ENCODE peak calls at places on chromosomes 6 and 20, in nine cellular contexts. One of them, this sample, is unnamed. For H3K4me1 and H3K27me3, the result is how much of the 10 kb centered on the place peaks cover.

GRCh38 chr6:12545837-12546658 is 170.5 kb upstream of the PHACTR1 start:
- DNase-seq in colonic mucosa: no peak
- DNase-seq in adrenal gland: no peak
- DNase-seq in cardiac muscle cell: no peak
- DNase-seq in A673: peak
- DNase-seq in fibroblast of lung: no peak
- DNase-seq in IMR-90: peak
- DNase-seq in lower lobe of right lung: no peak
- DNase-seq in HCT116: peak
- DNase-seq in this sample: peak

GRCh38 chr20:16929756-16930155 is 181.6 kb downstream of the OTOR start:
- DNase-seq in adrenal gland: peak
- DNase-seq in HCT116: no peak
- DNase-seq in lower lobe of right lung: no peak
- DNase-seq in fibroblast of lung: no peak
- DNase-seq in IMR-90: peak
- DNase-seq in colonic mucosa: no peak
- DNase-seq in cardiac muscle cell: no peak
- DNase-seq in A673: no peak
- DNase-seq in this sample: no peak

GRCh38 chr6:153090241-153090930 is 40.7 kb downstream of the RGS17 start:
- DNase-seq in HCT116: peak
- DNase-seq in IMR-90: peak
- DNase-seq in cardiac muscle cell: no peak
- DNase-seq in lower lobe of right lung: no peak
- DNase-seq in colonic mucosa: no peak
- DNase-seq in fibroblast of lung: peak
- DNase-seq in adrenal gland: no peak
- DNase-seq in A673: peak
- DNase-seq in this sample: peak

GRCh38 chr6:170074435-170074834 is 216.4 kb downstream of the DLL1 start:
- DNase-seq in A673: no peak
- DNase-seq in fibroblast of lung: no peak
- DNase-seq in cardiac muscle cell: no peak
- DNase-seq in lower lobe of right lung: peak
- DNase-seq in IMR-90: no peak
- DNase-seq in adrenal gland: no peak
- DNase-seq in colonic mucosa: no peak
- DNase-seq in HCT116: no peak
- DNase-seq in this sample: no peak

GRCh38 chr6:161143663-161144430 is 130.0 kb downstream of the AGPAT4 start:
- DNase-seq in HCT116: no peak
- DNase-seq in colonic mucosa: peak
- DNase-seq in lower lobe of right lung: no peak
- DNase-seq in cardiac muscle cell: no peak
- DNase-seq in IMR-90: no peak
- DNase-seq in adrenal gland: no peak
- DNase-seq in fibroblast of lung: no peak
- DNase-seq in A673: no peak
- DNase-seq in this sample: no peak

GRCh38 chr20:34834459-34834893 is 9.0 kb upstream of the NCOA6 start:
- DNase-seq in fibroblast of lung: peak
- DNase-seq in cardiac muscle cell: peak
- DNase-seq in lower lobe of right lung: no peak
- DNase-seq in colonic mucosa: no peak
- DNase-seq in IMR-90: peak
- DNase-seq in adrenal gland: no peak
- DNase-seq in HCT116: peak
- DNase-seq in A673: peak
- DNase-seq in this sample: peak

GRCh38 chr20:47427067-47427466 is 70.6 kb upstream of the ZMYND8 start:
- DNase-seq in lower lobe of right lung: no peak
- DNase-seq in A673: no peak
- DNase-seq in cardiac muscle cell: no peak
- DNase-seq in colonic mucosa: no peak
- DNase-seq in IMR-90: no peak
- DNase-seq in fibroblast of lung: no peak
- DNase-seq in adrenal gland: no peak
- DNase-seq in HCT116: no peak
- DNase-seq in this sample: no peak

GRCh38 chr20:20820780-20821495 is 108.5 kb upstream of the RALGAPA2 start:
- DNase-seq in cardiac muscle cell: no peak
- DNase-seq in A673: no peak
- DNase-seq in IMR-90: no peak
- DNase-seq in colonic mucosa: no peak
- DNase-seq in HCT116: no peak
- DNase-seq in lower lobe of right lung: no peak
- DNase-seq in fibroblast of lung: no peak
- DNase-seq in adrenal gland: no peak
- DNase-seq in this sample: peak

GRCh38 chr6:14915888-14916832 is 329.7 kb upstream of the JARID2 start:
- DNase-seq in cardiac muscle cell: no peak
- DNase-seq in IMR-90: no peak
- DNase-seq in adrenal gland: no peak
- DNase-seq in HCT116: no peak
- DNase-seq in colonic mucosa: no peak
- DNase-seq in fibroblast of lung: no peak
- DNase-seq in A673: no peak
- DNase-seq in lower lobe of right lung: no peak
- DNase-seq in this sample: no peak
- H3K4me1 ChIP-seq in cardiac muscle cell: under half
- H3K4me1 ChIP-seq in IMR-90: under half
- H3K4me1 ChIP-seq in adrenal gland: under half
- H3K4me1 ChIP-seq in HCT116: under half
- H3K4me1 ChIP-seq in colonic mucosa: under half
- H3K4me1 ChIP-seq in fibroblast of lung: under half
- H3K4me1 ChIP-seq in A673: under half
- H3K4me1 ChIP-seq in lower lobe of right lung: under half
- H3K4me1 ChIP-seq in this sample: under half

GRCh38 chr6:8837343-8837742 is 402.0 kb upstream of the SLC35B3 start:
- DNase-seq in lower lobe of right lung: no peak
- DNase-seq in cardiac muscle cell: no peak
- DNase-seq in IMR-90: no peak
- DNase-seq in HCT116: no peak
- DNase-seq in fibroblast of lung: no peak
- DNase-seq in A673: no peak
- DNase-seq in adrenal gland: no peak
- DNase-seq in colonic mucosa: no peak
- DNase-seq in this sample: no peak

DNA sequence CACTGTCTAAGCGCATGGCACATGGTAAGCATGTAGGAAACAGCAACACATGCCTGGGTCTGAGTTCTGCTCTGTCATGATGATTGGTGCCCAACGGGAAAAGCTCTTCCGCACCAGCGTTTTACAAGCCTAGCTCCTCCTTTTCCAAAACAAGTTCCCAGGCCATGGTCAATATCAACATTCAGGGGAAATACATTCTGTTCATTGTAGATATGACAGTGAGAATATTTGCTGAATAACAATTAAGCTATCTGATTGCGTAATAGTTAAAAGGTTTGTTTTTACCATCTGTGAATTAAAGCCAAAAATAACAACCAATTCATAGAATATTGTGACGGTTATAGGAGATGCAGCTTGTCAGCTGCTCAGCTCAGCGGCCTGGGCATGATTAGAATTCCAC is 404.3 kb upstream of the SLC35B3 start:
- DNase-seq in fibroblast of lung: no peak
- DNase-seq in colonic mucosa: no peak
- DNase-seq in IMR-90: no peak
- DNase-seq in lower lobe of right lung: no peak
- DNase-seq in cardiac muscle cell: no peak
- DNase-seq in HCT116: no peak
- DNase-seq in A673: no peak
- DNase-seq in adrenal gland: no peak
- DNase-seq in this sample: no peak
- H3K27me3 ChIP-seq in fibroblast of lung: under half
- H3K27me3 ChIP-seq in colonic mucosa: under half
- H3K27me3 ChIP-seq in IMR-90: under half
- H3K27me3 ChIP-seq in lower lobe of right lung: under half
- H3K27me3 ChIP-seq in cardiac muscle cell: under half
- H3K27me3 ChIP-seq in HCT116: under half
- H3K27me3 ChIP-seq in A673: under half
- H3K27me3 ChIP-seq in adrenal gland: under half
- H3K27me3 ChIP-seq in this sample: under half

GRCh38 chr6:81937296-81937937 is 184.9 kb upstream of the TENT5A start:
- DNase-seq in fibroblast of lung: peak
- DNase-seq in A673: no peak
- DNase-seq in HCT116: peak
- DNase-seq in colonic mucosa: no peak
- DNase-seq in lower lobe of right lung: no peak
- DNase-seq in adrenal gland: no peak
- DNase-seq in cardiac muscle cell: no peak
- DNase-seq in IMR-90: peak
- DNase-seq in this sample: no peak

GRCh38 chr6:81938991-81939773 is 186.7 kb upstream of the TENT5A start:
- DNase-seq in IMR-90: peak
- DNase-seq in lower lobe of right lung: no peak
- DNase-seq in colonic mucosa: no peak
- DNase-seq in fibroblast of lung: peak
- DNase-seq in HCT116: peak
- DNase-seq in adrenal gland: no peak
- DNase-seq in A673: no peak
- DNase-seq in cardiac muscle cell: no peak
- DNase-seq in this sample: no peak

GRCh38 chr6:81940451-81940850 is 188.0 kb upstream of the TENT5A start:
- DNase-seq in cardiac muscle cell: no peak
- DNase-seq in fibroblast of lung: no peak
- DNase-seq in A673: no peak
- DNase-seq in IMR-90: peak
- DNase-seq in HCT116: no peak
- DNase-seq in adrenal gland: no peak
- DNase-seq in lower lobe of right lung: no peak
- DNase-seq in colonic mucosa: no peak
- DNase-seq in this sample: no peak

GRCh38 chr6:81939774-81940165 is 187.3 kb upstream of the TENT5A start:
- DNase-seq in HCT116: no peak
- DNase-seq in adrenal gland: no peak
- DNase-seq in IMR-90: peak
- DNase-seq in cardiac muscle cell: no peak
- DNase-seq in colonic mucosa: no peak
- DNase-seq in A673: no peak
- DNase-seq in fibroblast of lung: no peak
- DNase-seq in lower lobe of right lung: no peak
- DNase-seq in this sample: no peak

DNA sequence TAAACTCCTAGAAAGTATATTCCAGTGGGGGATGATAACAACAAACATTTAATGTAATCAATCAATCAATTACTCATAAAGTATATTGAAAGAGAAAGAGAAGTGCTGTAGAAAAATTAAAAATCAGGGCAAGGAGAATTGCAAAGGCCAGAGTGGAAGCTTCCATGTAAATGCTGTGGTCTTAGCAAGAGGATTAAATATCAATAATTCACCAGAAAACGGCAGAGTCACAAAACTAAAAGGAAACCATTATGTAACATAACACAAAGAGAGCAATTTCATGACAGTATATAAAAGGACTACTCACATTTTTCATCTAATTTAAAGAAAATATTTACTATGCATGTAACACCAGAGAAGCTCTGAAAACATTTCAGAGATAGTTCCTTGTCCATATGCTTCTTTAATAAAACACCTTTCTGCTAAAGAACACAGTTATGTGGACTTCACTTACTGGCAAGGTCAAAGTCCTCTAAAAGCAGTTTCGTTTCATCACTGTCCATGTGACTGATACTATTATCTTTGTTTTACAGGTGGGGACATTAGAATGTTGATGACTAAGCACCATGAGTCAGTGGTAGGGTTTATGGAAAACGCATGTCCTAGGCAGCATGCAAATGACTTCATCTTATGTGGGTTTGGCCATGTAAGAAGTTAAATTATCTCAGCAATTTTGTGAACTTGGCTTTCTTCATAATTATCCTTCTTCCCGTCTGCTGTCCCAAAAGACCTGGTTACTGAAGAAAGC is 185.7 kb upstream of the TENT5A start:
- DNase-seq in A673: peak
- DNase-seq in colonic mucosa: peak
- DNase-seq in HCT116: peak
- DNase-seq in adrenal gland: no peak
- DNase-seq in fibroblast of lung: peak
- DNase-seq in cardiac muscle cell: no peak
- DNase-seq in IMR-90: peak
- DNase-seq in lower lobe of right lung: no peak
- DNase-seq in this sample: no peak
- H3K4me3 ChIP-seq in A673: no peak
- H3K4me3 ChIP-seq in colonic mucosa: no peak
- H3K4me3 ChIP-seq in HCT116: no peak
- H3K4me3 ChIP-seq in adrenal gland: no peak
- H3K4me3 ChIP-seq in fibroblast of lung: no peak
- H3K4me3 ChIP-seq in cardiac muscle cell: no peak
- H3K4me3 ChIP-seq in IMR-90: no peak
- H3K4me3 ChIP-seq in lower lobe of right lung: no peak
- H3K4me3 ChIP-seq in this sample: no peak

GRCh38 chr6:20211037-20211940 is 980 bp downstream of the MBOAT1 start:
- DNase-seq in fibroblast of lung: peak
- DNase-seq in IMR-90: peak
- DNase-seq in colonic mucosa: peak
- DNase-seq in A673: no peak
- DNase-seq in adrenal gland: no peak
- DNase-seq in HCT116: no peak
- DNase-seq in cardiac muscle cell: no peak
- DNase-seq in lower lobe of right lung: no peak
- DNase-seq in this sample: no peak

GRCh38 chr6:20211941-20212391 is 303 bp downstream of the MBOAT1 start:
- DNase-seq in A673: no peak
- DNase-seq in colonic mucosa: peak
- DNase-seq in IMR-90: no peak
- DNase-seq in fibroblast of lung: no peak
- DNase-seq in cardiac muscle cell: peak
- DNase-seq in HCT116: no peak
- DNase-seq in adrenal gland: no peak
- DNase-seq in lower lobe of right lung: no peak
- DNase-seq in this sample: no peak

GRCh38 chr6:20208687-20209378 is 3.4 kb downstream of the MBOAT1 start:
- DNase-seq in A673: no peak
- DNase-seq in HCT116: no peak
- DNase-seq in cardiac muscle cell: no peak
- DNase-seq in lower lobe of right lung: no peak
- DNase-seq in colonic mucosa: no peak
- DNase-seq in IMR-90: no peak
- DNase-seq in fibroblast of lung: peak
- DNase-seq in adrenal gland: no peak
- DNase-seq in this sample: no peak

GRCh38 chr6:20212392-20213111 is at the start of gene MBOAT1:
- DNase-seq in colonic mucosa: peak
- DNase-seq in HCT116: peak
- DNase-seq in fibroblast of lung: peak
- DNase-seq in cardiac muscle cell: peak
- DNase-seq in A673: peak
- DNase-seq in IMR-90: peak
- DNase-seq in lower lobe of right lung: peak
- DNase-seq in adrenal gland: peak
- DNase-seq in this sample: peak

DNA sequence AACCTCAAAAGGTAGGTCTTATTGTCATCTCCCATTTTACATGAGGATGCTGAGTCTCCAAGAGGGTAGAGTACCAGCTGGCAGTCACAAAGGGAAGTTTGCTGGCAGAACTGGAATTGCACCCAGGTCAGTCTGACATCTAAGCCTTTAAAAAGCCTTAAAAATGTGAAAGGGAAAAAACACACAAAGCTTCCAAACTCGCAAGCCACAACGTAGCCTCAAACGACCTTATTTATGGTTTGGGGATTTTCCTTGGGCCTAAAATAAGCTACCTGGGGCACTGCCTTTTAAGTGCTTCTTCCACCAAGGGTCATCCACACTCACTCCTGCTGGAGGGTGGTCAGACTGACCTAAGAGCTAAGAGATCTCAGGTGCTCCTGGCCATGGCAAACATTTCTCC is 2.1 kb downstream of the MBOAT1 start:
- DNase-seq in lower lobe of right lung: no peak
- DNase-seq in cardiac muscle cell: no peak
- DNase-seq in A673: no peak
- DNase-seq in IMR-90: no peak
- DNase-seq in colonic mucosa: no peak
- DNase-seq in HCT116: no peak
- DNase-seq in adrenal gland: no peak
- DNase-seq in fibroblast of lung: no peak
- DNase-seq in this sample: no peak
- H3K4me1 ChIP-seq in lower lobe of right lung: half or more
- H3K4me1 ChIP-seq in cardiac muscle cell: under half
- H3K4me1 ChIP-seq in A673: under half
- H3K4me1 ChIP-seq in IMR-90: under half
- H3K4me1 ChIP-seq in colonic mucosa: under half
- H3K4me1 ChIP-seq in HCT116: under half
- H3K4me1 ChIP-seq in adrenal gland: under half
- H3K4me1 ChIP-seq in fibroblast of lung: under half
- H3K4me1 ChIP-seq in this sample: under half

This sample was measured in SJCRH30.